ENCODE peak calls at places on chromosomes 2 and 18, in seven cellular contexts. H is SK-N-SH, C is GM23338, U is tibial artery, Q is mesothelial cell of epicardium, V is RWPE1, F is progenitor cell of endocrine pancreas. X is an unnamed sample.

GRCh38 chr2:136225950-136226835 is 108.2 kb upstream of the CXCR4 start:
- DNase-seq in H (no peak), C (peak; percentile 23), U (no peak), Q (no peak), V (no peak), F (no peak), X (peak; percentile 87)

GRCh38 chr2:187169108-187169713 is 278.8 kb downstream of the CALCRL start:
- DNase-seq in H (no peak), C (no peak), U (no peak), Q (no peak), V (no peak), F (no peak), X (no peak)

GRCh38 chr2:42100696-42101585 is 53.1 kb downstream of the PKDCC start:
- DNase-seq in H (no peak), C (peak; percentile 78), U (peak; percentile 80), Q (peak; percentile 52), V (peak; percentile 48), F (no peak), X (peak; percentile 78)

GRCh38 chr2:47134386-47135090 is 20.6 kb downstream of the STPG4 start:
- DNase-seq in H (no peak), C (no peak), U (no peak), Q (no peak), V (no peak), F (no peak), X (no peak)

GRCh38 chr2:16650287-16651249 is 15.1 kb downstream of the CYRIA start:
- DNase-seq in H (no peak), C (no peak), U (no peak), Q (no peak), V (peak; percentile 51), F (no peak), X (no peak)

GRCh38 chr18:2415656-2416055 is 155.6 kb downstream of the METTL4 start:
- DNase-seq in H (no peak), C (no peak), U (no peak), Q (no peak), V (no peak), F (no peak), X (no peak)

GRCh38 chr2:8191427-8191826 is 490.4 kb upstream of the ID2 start:
- DNase-seq in H (no peak), C (no peak), U (no peak), Q (no peak), V (no peak), F (no peak), X (no peak)

GRCh38 chr2:34892766-34893165 is 1293.7 kb upstream of the FAM98A start:
- DNase-seq in H (no peak), C (no peak), U (no peak), Q (no peak), V (no peak), F (no peak), X (no peak)

GRCh38 chr2:240596491-240596931 is 10.0 kb downstream of the CAPN10 start:
- DNase-seq in H (no peak), C (no peak), U (peak; percentile 90), Q (peak; percentile 16), V (no peak), F (no peak), X (no peak)

GRCh38 chr2:238821944-238822670 is 25.8 kb upstream of the TWIST2 start:
- DNase-seq in H (no peak), C (no peak), U (no peak), Q (no peak), V (no peak), F (no peak), X (no peak)

GRCh38 chr18:10892801-10893595 is 256.4 kb downstream of the PIEZO2 start:
- DNase-seq in H (no peak), C (no peak), U (no peak), Q (no peak), V (no peak), F (no peak), X (no peak)

GRCh38 chr2:217392930-217393584 is 533.2 kb upstream of the TNP1 start:
- DNase-seq in H (no peak), C (no peak), U (no peak), Q (no peak), V (no peak), F (no peak), X (no peak)
- TF ChIP-seq CTCF in H (no peak), C (no peak), U (no peak), Q (no peak), V (no peak), F (no peak), X (no peak)

DNA sequence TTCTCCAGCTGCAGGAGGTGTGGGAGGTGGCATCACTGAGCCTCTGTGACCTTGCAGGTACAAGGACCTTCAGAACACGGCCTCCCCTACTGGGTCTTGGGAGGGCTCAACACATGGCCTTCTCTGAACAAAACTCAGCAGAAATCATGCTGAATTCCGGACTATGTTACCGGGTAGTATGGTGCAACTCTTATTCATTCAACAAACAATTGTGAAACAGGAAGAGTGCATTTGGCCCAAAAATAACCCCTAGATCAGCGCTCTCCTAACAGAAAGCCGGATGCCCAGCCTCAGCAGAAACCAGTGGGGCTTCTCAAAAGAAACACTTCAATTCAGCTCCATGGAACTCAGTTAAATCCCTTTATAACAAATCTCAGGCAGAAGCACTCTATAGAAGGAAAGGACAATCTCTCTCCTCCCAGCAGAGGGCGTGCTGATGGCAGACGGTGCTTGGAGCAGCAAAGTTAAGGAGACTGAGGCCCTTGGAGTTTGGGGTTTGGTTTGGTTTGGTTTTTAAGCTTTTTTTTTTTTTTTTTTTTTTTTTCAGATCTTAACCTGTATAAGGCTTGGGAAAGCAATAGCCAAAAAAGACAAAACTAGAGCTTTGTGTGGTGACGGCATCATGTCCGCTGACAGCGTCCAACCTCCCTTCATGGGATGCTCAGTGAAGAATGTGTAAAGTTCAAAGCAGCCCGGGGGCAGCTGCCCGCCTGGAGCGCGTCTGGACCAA is 104.2 kb upstream of the SALL3 start:
- DNase-seq in H (peak; percentile 38), C (peak; percentile 81), U (peak; percentile 51), Q (no peak), V (peak; percentile 5), F (no peak), X (no peak)
- TF ChIP-seq CTCF in H (peak; percentile 64), C (peak; percentile 77), U (no peak), Q (peak; percentile 42), V (peak; percentile 52), F (peak; percentile 64), X (no peak)

DNA sequence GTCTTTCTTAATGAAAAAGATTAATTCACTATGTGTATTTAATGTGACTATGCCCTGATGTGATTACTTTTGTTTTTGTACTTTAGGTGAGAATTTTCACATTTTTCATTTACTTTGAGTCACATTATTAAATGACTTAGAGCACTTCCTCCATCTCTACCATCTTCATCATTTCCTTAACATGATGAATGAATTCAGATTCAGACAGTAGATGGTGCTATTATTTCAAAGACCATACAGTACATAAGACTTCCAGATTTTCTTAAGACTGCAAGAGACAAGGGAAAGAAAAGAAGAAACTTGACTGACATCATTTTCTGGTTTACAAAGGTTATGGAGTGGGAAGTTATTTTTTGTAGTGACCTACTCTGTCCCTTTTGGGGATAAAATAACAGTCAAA is 1010.6 kb upstream of the NXPH2 start:
- DNase-seq in H (no peak), C (peak; percentile 50), U (no peak), Q (no peak), V (peak; percentile 5), F (no peak), X (no peak)
- TF ChIP-seq CTCF in H (peak; percentile 55), C (peak; percentile 60), U (no peak), Q (no peak), V (no peak), F (peak; percentile 39), X (peak; percentile 35)

DNA sequence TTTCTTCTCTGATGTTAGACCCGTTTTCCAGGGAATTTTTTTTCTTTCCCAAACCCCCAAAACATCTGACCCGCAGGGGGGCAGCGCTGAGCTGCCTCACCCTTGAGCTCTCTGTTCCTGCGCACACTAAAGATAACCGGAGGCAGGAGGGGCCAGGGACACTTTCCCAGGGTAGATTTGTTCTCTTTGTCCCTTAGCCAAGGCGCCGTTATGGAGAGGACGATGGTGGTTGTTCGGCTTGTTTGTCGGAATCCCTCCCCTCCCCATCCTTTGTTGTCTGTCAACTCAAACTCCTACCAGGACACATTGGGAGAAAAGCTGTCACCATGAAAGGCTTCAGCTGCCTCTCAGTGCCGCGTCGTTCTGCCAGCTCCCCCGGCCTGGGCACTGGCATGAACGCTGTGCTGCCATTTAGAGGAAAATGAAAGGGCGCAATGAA is 62.3 kb downstream of the RND3 start:
- DNase-seq in H (no peak), C (peak; percentile 69), U (no peak), Q (no peak), V (no peak), F (no peak), X (no peak)
- TF ChIP-seq CTCF in H (no peak), C (peak; percentile 50), U (peak; percentile 6), Q (no peak), V (no peak), F (peak; percentile 28), X (no peak)

DNA sequence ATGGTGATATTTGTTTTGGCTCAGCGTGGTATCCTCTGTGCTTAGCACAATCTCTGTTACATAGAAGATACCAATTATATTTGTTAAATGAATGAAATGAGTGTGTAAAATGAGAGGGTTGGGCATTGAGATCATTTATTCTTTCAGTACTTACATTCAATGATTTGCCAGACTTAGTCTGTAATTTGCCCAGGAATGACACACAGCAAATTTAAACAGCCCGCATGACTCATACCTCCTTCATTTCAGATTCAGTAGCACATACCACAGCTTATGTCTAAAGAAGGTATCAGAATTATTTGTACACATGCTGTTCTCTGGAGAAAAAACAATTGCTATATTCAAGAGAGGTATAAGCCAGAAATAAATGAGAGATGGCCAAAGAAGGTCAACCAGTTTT is 37.0 kb downstream of the KLHL14 start:
- DNase-seq in H (no peak), C (no peak), U (no peak), Q (no peak), V (peak; percentile 36), F (no peak), X (no peak)
- TF ChIP-seq CTCF in H (no peak), C (no peak), U (no peak), Q (no peak), V (no peak), F (no peak), X (no peak)

GRCh38 chr2:96623116-96623515 is 15.0 kb downstream of the KANSL3 start:
- DNase-seq in H (no peak), C (no peak), U (no peak), Q (no peak), V (no peak), F (no peak), X (no peak)
- TF ChIP-seq CTCF in H (no peak), C (no peak), U (no peak), Q (no peak), V (no peak), F (no peak), X (no peak)

GRCh38 chr2:200320344-200320743 is 13.9 kb downstream of the SPATS2L start:
- DNase-seq in H (no peak), C (no peak), U (no peak), Q (no peak), V (no peak), F (no peak), X (no peak)

GRCh38 chr2:200321780-200322534 is 15.5 kb downstream of the SPATS2L start:
- DNase-seq in H (no peak), C (no peak), U (no peak), Q (no peak), V (no peak), F (no peak), X (no peak)

GRCh38 chr2:200320991-200321390 is 14.5 kb downstream of the SPATS2L start:
- DNase-seq in H (no peak), C (no peak), U (no peak), Q (no peak), V (no peak), F (no peak), X (no peak)

GRCh38 chr2:200322607-200323006 is 16.1 kb downstream of the SPATS2L start:
- DNase-seq in H (no peak), C (no peak), U (no peak), Q (no peak), V (no peak), F (no peak), X (no peak)

GRCh38 chr2:200324362-200324761 is 17.9 kb downstream of the SPATS2L start:
- DNase-seq in H (no peak), C (peak; percentile 59), U (no peak), Q (no peak), V (no peak), F (no peak), X (no peak)
- TF ChIP-seq CTCF in H (no peak), C (no peak), U (no peak), Q (no peak), V (no peak), F (no peak), X (no peak)

X was measured in Peyer's patch.